ENCODE peak calls at places on chromosomes 2 and 18, in seven cellular contexts. J is GM23248, U is neural progenitor cell, E is colonic mucosa, S is NT2/D1, F is endothelial cell of umbilical vein, K is mammary epithelial cell. I is an unnamed sample. For H3K4me1, the result is how much of the 10 kb centered on the place peaks cover.

GRCh38 chr2:30862054-30862651 is 54.9 kb upstream of the CAPN13 start:
- DNase-seq in F (peak), E (peak), S (peak), U (peak), J (peak), K (peak), I (no peak)

GRCh38 chr2:229610871-229611270 is 103.5 kb downstream of the DNER start:
- DNase-seq in E (no peak), U (no peak), K (peak), F (no peak), J (no peak), S (no peak), I (no peak)

GRCh38 chr18:12783524-12783923 is 80.7 kb downstream of the PSMG2 start:
- DNase-seq in U (no peak), K (no peak), J (no peak), S (no peak), E (peak), F (no peak), I (no peak)

GRCh38 chr2:69138793-69139510 is 126.0 kb downstream of the ANTXR1 start:
- DNase-seq in F (no peak), E (peak), K (peak), J (peak), S (no peak), U (no peak), I (no peak)

GRCh38 chr2:71933467-71934319 is 214.0 kb downstream of the CYP26B1 start:
- DNase-seq in J (peak), F (no peak), K (peak), S (no peak), U (no peak), E (peak), I (no peak)

GRCh38 chr2:60508307-60508706 is 45.1 kb downstream of the BCL11A start:
- DNase-seq in S (no peak), K (no peak), E (no peak), F (no peak), J (no peak), U (no peak), I (no peak)

GRCh38 chr2:189613077-189613636 is 32.6 kb upstream of the SLC40A1 start:
- DNase-seq in E (no peak), S (no peak), U (no peak), K (no peak), F (peak), J (peak), I (no peak)

GRCh38 chr2:241849616-241850543 is 8.8 kb downstream of the PDCD1 start:
- DNase-seq in S (no peak), K (no peak), U (no peak), F (no peak), E (no peak), J (no peak), I (no peak)

GRCh38 chr2:70789304-70790078 is 952 bp downstream of the FIGLA start:
- DNase-seq in S (peak), F (peak), K (peak), U (peak), E (peak), J (peak), I (peak)

GRCh38 chr2:141911485-141912066 is 219.2 kb downstream of the LRP1B start:
- DNase-seq in J (no peak), E (no peak), U (peak), F (peak), S (peak), K (peak), I (no peak)

GRCh38 chr2:25453199-25453903 is 111.6 kb upstream of the DNMT3A start:
- DNase-seq in K (no peak), J (peak), U (no peak), S (no peak), F (no peak), E (no peak), I (no peak)

GRCh38 chr2:240648650-240649275 is 23.5 kb downstream of the GPR35 start:
- DNase-seq in K (no peak), U (no peak), J (peak), S (no peak), F (no peak), E (no peak), I (peak)

GRCh38 chr2:120818441-120818920 is 82.8 kb downstream of the GLI2 start:
- DNase-seq in J (peak), U (no peak), S (no peak), E (peak), F (no peak), K (no peak), I (peak)

GRCh38 chr18:78971511-78972245 is 7.9 kb upstream of the SALL3 start:
- DNase-seq in U (no peak), F (no peak), K (no peak), E (no peak), J (no peak), S (no peak), I (peak)

GRCh38 chr2:217421834-217422233 is 562.0 kb upstream of the TNP1 start:
- DNase-seq in J (no peak), F (no peak), K (no peak), E (no peak), U (no peak), S (no peak), I (no peak)

GRCh38 chr18:61209802-61210201 is 123.4 kb upstream of the CDH20 start:
- DNase-seq in K (no peak), F (no peak), U (no peak), S (no peak), J (no peak), E (no peak), I (no peak)

GRCh38 chr2:8756230-8756629 is 74.4 kb downstream of the ID2 start:
- DNase-seq in K (no peak), J (no peak), U (no peak), F (no peak), E (no peak), S (no peak), I (no peak)

GRCh38 chr18:34873966-34874365 is 163.9 kb downstream of the DTNA start:
- DNase-seq in F (no peak), U (no peak), J (no peak), K (no peak), E (no peak), S (no peak), I (no peak)

GRCh38 chr2:53033416-53033815 is 734.2 kb upstream of the CHAC2 start:
- DNase-seq in U (no peak), F (no peak), E (no peak), S (no peak), J (peak), K (no peak), I (no peak)

GRCh38 chr18:49055787-49056186 is 105.0 kb upstream of the SMAD7 start:
- DNase-seq in U (no peak), F (peak), J (peak), K (peak), S (no peak), E (no peak), I (peak)

GRCh38 chr2:165827921-165828276 is 33.9 kb upstream of the GALNT3 start:
- DNase-seq in F (no peak), E (no peak), U (no peak), K (no peak), S (no peak), J (no peak), I (no peak)

GRCh38 chr2:136204959-136205358 is 87.0 kb upstream of the CXCR4 start:
- DNase-seq in U (no peak), S (no peak), K (no peak), F (no peak), E (no peak), J (no peak), I (no peak)

GRCh38 chr2:202019689-202020450 is 13.8 kb upstream of the FZD7 start:
- DNase-seq in J (no peak), F (no peak), S (no peak), K (no peak), E (no peak), U (no peak), I (no peak)

GRCh38 chr2:118847447-118848172 is at the start of gene EN1:
- DNase-seq in S (peak), F (no peak), U (peak), E (no peak), K (no peak), J (peak), I (no peak)

GRCh38 chr2:220365023-220365422 is 737.6 kb downstream of the SLC4A3 start:
- DNase-seq in S (no peak), F (no peak), K (peak), E (no peak), J (peak), U (no peak), I (no peak)

DNA sequence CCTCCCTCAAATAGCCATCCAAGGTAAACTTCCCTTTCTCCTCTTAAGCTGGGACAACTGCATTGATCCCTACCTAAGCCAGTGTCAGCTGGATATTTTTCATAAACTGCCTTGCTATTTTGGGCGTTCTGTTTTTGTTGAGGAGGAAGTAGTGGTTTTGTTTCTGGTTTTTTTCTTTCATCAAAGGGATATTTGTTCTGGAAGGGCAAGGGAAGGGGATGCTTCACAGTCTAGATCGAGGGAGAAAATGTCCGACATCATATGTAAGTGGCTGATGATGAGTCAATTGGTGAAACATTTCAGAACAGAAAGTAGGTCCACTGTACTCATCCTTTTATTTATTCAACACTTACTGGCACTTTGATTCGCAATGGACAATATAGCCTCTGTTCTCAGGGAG is 31.0 kb downstream of the TANC1 start:
- DNase-seq in J (peak), E (no peak), S (no peak), K (peak), U (no peak), F (peak), I (no peak)
- H3K4me3 ChIP-seq in J (no peak), E (no peak), S (no peak), K (no peak), U (no peak), F (no peak), I (no peak)

GRCh38 chr2:239255643-239256042 is 145.2 kb downstream of the HDAC4 start:
- DNase-seq in F (no peak), K (no peak), J (no peak), E (no peak), U (no peak), S (no peak), I (no peak)

GRCh38 chr2:239253705-239254104 is 147.1 kb downstream of the HDAC4 start:
- DNase-seq in J (no peak), U (no peak), S (no peak), K (no peak), E (no peak), F (no peak), I (no peak)

GRCh38 chr2:239253264-239253663 is 147.6 kb downstream of the HDAC4 start:
- DNase-seq in J (no peak), K (no peak), F (no peak), U (no peak), E (no peak), S (no peak), I (no peak)

GRCh38 chr2:239256297-239256696 is 144.5 kb downstream of the HDAC4 start:
- DNase-seq in S (no peak), F (no peak), E (no peak), K (no peak), J (no peak), U (no peak), I (no peak)

DNA sequence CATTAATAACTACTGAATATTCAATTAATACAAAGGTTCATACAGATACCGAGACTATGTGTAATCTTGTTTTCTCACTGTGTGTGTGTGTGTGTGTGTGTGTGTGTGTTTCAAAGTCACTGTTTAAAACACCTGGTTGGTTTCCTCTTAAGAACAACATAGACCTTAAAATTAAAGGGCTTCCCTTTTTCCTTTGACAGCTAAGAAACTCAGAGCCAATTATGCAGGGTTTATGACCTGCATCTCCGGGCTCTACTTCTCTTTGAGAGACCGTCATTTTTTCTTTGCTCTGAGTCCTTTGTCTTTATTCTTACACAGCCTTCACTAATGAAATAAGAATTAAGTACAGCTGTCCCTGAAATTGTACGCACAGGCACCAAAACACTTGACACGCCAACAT is 145.6 kb downstream of the HDAC4 start:
- DNase-seq in J (no peak), S (no peak), U (no peak), K (no peak), E (no peak), F (no peak), I (no peak)
- H3K4me1 ChIP-seq in J (under half), S (under half), U (under half), K (under half), E (under half), F (under half), I (under half)

GRCh38 chr2:196233808-196234501 is 62.6 kb upstream of the STK17B start:
- DNase-seq in E (no peak), U (no peak), J (peak), K (no peak), F (peak), S (no peak), I (no peak)
- H3K9ac ChIP-seq in E (no peak), U (no peak), J (no peak), K (peak), F (peak), S (no peak), I (no peak)

GRCh38 chr2:106885326-106885725 is 641 bp downstream of the ST6GAL2 start:
- DNase-seq in E (no peak), K (peak), J (peak), F (no peak), S (no peak), U (peak), I (no peak)
- H3K4me3 ChIP-seq in E (peak), K (no peak), J (no peak), F (no peak), S (peak), U (peak), I (peak)

I was measured in kidney.